ENCODE peak calls at places on chromosomes 12 and 14, in six cellular contexts. C, S, E, X, Z and D are unnamed samples.

GRCh38 chr14:92997343-92998061 is 74.6 kb downstream of the CHGA start:
- DNase-seq in C (no peak), S (no peak), E (no peak), X (no peak), Z (no peak), D (no peak)

GRCh38 chr14:63421226-63421625 is 102.5 kb upstream of the GPHB5 start:
- DNase-seq in C (no peak), S (no peak), E (no peak), X (no peak), Z (no peak), D (no peak)

GRCh38 chr14:66459603-66460002 is 26.6 kb upstream of the CCDC196 start:
- DNase-seq in C (no peak), S (no peak), E (no peak), X (no peak), Z (no peak), D (no peak)

GRCh38 chr14:31829256-31829923 is 247.7 kb upstream of the ARHGAP5 start:
- DNase-seq in C (no peak), S (peak; percentile 26), E (no peak), X (peak; percentile 91), Z (no peak), D (no peak)

GRCh38 chr14:23187925-23188324 is 4.5 kb upstream of the SLC7A8 start:
- DNase-seq in C (no peak), S (no peak), E (no peak), X (no peak), Z (no peak), D (no peak)

GRCh38 chr12:131197490-131197889 is 243.8 kb downstream of the ADGRD1 start:
- DNase-seq in C (no peak), S (no peak), E (no peak), X (no peak), Z (no peak), D (no peak)

GRCh38 chr14:57898837-57899572 is 33.1 kb upstream of the SLC35F4 start:
- DNase-seq in C (no peak), S (no peak), E (no peak), X (no peak), Z (no peak), D (no peak)

GRCh38 chr12:29316772-29317171 is 64.2 kb downstream of the ERGIC2 start:
- DNase-seq in C (no peak), S (peak; percentile 70), E (peak; percentile 26), X (peak; percentile 71), Z (no peak), D (peak; percentile 16)

GRCh38 chr12:71071466-71072097 is 86.2 kb downstream of the TSPAN8 start:
- DNase-seq in C (no peak), S (no peak), E (no peak), X (no peak), Z (no peak), D (no peak)

GRCh38 chr14:101120636-101121398 is 217.3 kb upstream of the RTL1 start:
- DNase-seq in C (peak; percentile 89), S (no peak), E (peak; percentile 79), X (no peak), Z (no peak), D (no peak)

GRCh38 chr14:35050652-35051051 is 4.6 kb downstream of the FAM177A1 start:
- DNase-seq in C (no peak), S (peak; percentile 12), E (peak; percentile 17), X (peak; percentile 72), Z (no peak), D (no peak)

GRCh38 chr14:74697543-74697942 is 15.3 kb downstream of the AREL1 start:
- DNase-seq in C (no peak), S (peak; percentile 50), E (no peak), X (peak; percentile 94), Z (no peak), D (no peak)

GRCh38 chr12:22700126-22700525 is 75.2 kb downstream of the ETNK1 start:
- DNase-seq in C (no peak), S (peak; percentile 96), E (no peak), X (peak; percentile 29), Z (no peak), D (no peak)

GRCh38 chr12:89768586-89769482 is 60.2 kb upstream of the ATP2B1 start:
- DNase-seq in C (peak; percentile 81), S (peak; percentile 84), E (no peak), X (peak; percentile 98), Z (no peak), D (no peak)